ENCODE peak calls at places on chromosomes 12 and 14, in four cellular contexts. J is upper lobe of right lung, F is HCT116, I is RWPE1. L is an unnamed sample.

GRCh38 chr14:35215110-35215872 is 76.9 kb upstream of the PSMA6 start:
- DNase-seq in J (no peak), F (peak), I (peak), L (no peak)

GRCh38 chr12:52655251-52655650 is 3.2 kb upstream of the KRT2 start:
- DNase-seq in J (no peak), F (no peak), I (peak), L (no peak)

GRCh38 chr12:125503128-125503527 is 437.9 kb downstream of the AACS start:
- DNase-seq in J (no peak), F (no peak), I (no peak), L (no peak)

GRCh38 chr12:85877459-85877858 is 3.4 kb downstream of the NTS start:
- DNase-seq in J (no peak), F (no peak), I (no peak), L (no peak)

GRCh38 chr12:54933381-54933780 is 51.2 kb downstream of the TESPA1 start:
- DNase-seq in J (no peak), F (no peak), I (peak), L (no peak)

GRCh38 chr14:104246401-104247335 is 108.3 kb downstream of the KIF26A start:
- DNase-seq in J (peak), F (no peak), I (no peak), L (peak)

GRCh38 chr12:94525951-94526350 is 66.3 kb upstream of the CEP83 start:
- DNase-seq in J (no peak), F (no peak), I (no peak), L (no peak)

GRCh38 chr12:59070534-59070933 is 150.2 kb upstream of the LRIG3 start:
- DNase-seq in J (no peak), F (no peak), I (no peak), L (no peak)

GRCh38 chr12:98058838-98059237 is 456.6 kb upstream of the TMPO start:
- DNase-seq in J (no peak), F (no peak), I (no peak), L (no peak)

GRCh38 chr12:26789731-26790644 is 43.0 kb downstream of the ITPR2 start:
- DNase-seq in J (no peak), F (no peak), I (no peak), L (no peak)

GRCh38 chr14:77654001-77654431 is 37.6 kb upstream of the SPTLC2 start:
- DNase-seq in J (no peak), F (no peak), I (no peak), L (no peak)

GRCh38 chr12:106021516-106021915 is 117.2 kb downstream of the NUAK1 start:
- DNase-seq in J (no peak), F (no peak), I (no peak), L (no peak)

GRCh38 chr14:68390731-68391130 is 402.1 kb downstream of the ZFP36L1 start:
- DNase-seq in J (no peak), F (no peak), I (no peak), L (no peak)

GRCh38 chr14:52078093-52078492 is 9.2 kb upstream of the NID2 start:
- DNase-seq in J (no peak), F (no peak), I (no peak), L (no peak)

GRCh38 chr14:91126761-91127160 is 12.9 kb downstream of the DGLUCY start:
- DNase-seq in J (no peak), F (no peak), I (no peak), L (no peak)

GRCh38 chr14:84404246-84404645 is 1125.7 kb upstream of the FLRT2 start:
- DNase-seq in J (no peak), F (no peak), I (no peak), L (no peak)

GRCh38 chr14:72610831-72611200 is 283.1 kb downstream of the DPF3 start:
- DNase-seq in J (no peak), F (no peak), I (no peak), L (no peak)

GRCh38 chr14:61154606-61155005 is 126.5 kb downstream of the TMEM30B start:
- DNase-seq in J (no peak), F (no peak), I (no peak), L (no peak)

GRCh38 chr12:117052386-117053049 is 46.7 kb downstream of the TESC start:
- DNase-seq in J (no peak), F (no peak), I (no peak), L (no peak)

GRCh38 chr12:52499836-52500560 is 6.9 kb upstream of the KRT6A start:
- DNase-seq in J (no peak), F (no peak), I (no peak), L (no peak)

GRCh38 chr12:39103552-39104165 is 198.3 kb upstream of the CPNE8 start:
- DNase-seq in J (no peak), F (peak), I (peak), L (no peak)

GRCh38 chr12:28097221-28097620 is 93.0 kb upstream of the CCDC91 start:
- DNase-seq in J (no peak), F (no peak), I (no peak), L (no peak)

GRCh38 chr14:65332141-65332871 is 80.2 kb upstream of the FUT8 start:
- DNase-seq in J (no peak), F (no peak), I (no peak), L (no peak)

GRCh38 chr12:121534495-121535148 is 46.2 kb downstream of the KDM2B start:
- DNase-seq in J (no peak), F (no peak), I (no peak), L (no peak)

GRCh38 chr12:42759622-42760273 is 170.2 kb upstream of the PRICKLE1 start:
- DNase-seq in J (peak), F (no peak), I (no peak), L (no peak)

GRCh38 chr12:66232258-66232657 is 43.2 kb downstream of the IRAK3 start:
- DNase-seq in J (no peak), F (no peak), I (no peak), L (no peak)

GRCh38 chr14:97866664-97867063 is 1069.5 kb downstream of the VRK1 start:
- DNase-seq in J (no peak), F (no peak), I (no peak), L (no peak)

GRCh38 chr14:33477752-33478151 is 473.1 kb downstream of the EGLN3 start:
- DNase-seq in J (no peak), F (no peak), I (no peak), L (no peak)

GRCh38 chr12:94263011-94263786 is 114.8 kb downstream of the PLXNC1 start:
- DNase-seq in J (peak), F (no peak), I (no peak), L (no peak)

GRCh38 chr12:74365178-74365964 is 172.3 kb upstream of the ATXN7L3B start:
- DNase-seq in J (no peak), F (no peak), I (peak), L (no peak)

GRCh38 chr14:73712540-73713141 is 1.5 kb downstream of the PNMA1 start:
- DNase-seq in J (no peak), F (no peak), I (peak), L (no peak)

GRCh38 chr14:95256011-95256775 is 63.5 kb downstream of the CLMN start:
- DNase-seq in J (no peak), F (no peak), I (no peak), L (no peak)

GRCh38 chr14:94337274-94337673 is 14.1 kb upstream of the SERPINA6 start:
- DNase-seq in J (no peak), F (peak), I (no peak), L (no peak)

GRCh38 chr14:29310757-29311156 is 544.2 kb downstream of the FOXG1 start:
- DNase-seq in J (no peak), F (no peak), I (peak), L (no peak)

GRCh38 chr14:93720076-93720815 is 68.0 kb downstream of the PRIMA1 start:
- DNase-seq in J (no peak), F (no peak), I (no peak), L (peak)

GRCh38 chr14:53946071-53946403 is 10.6 kb downstream of the BMP4 start:
- DNase-seq in J (no peak), F (no peak), I (no peak), L (no peak)

GRCh38 chr14:105709281-105710118 is 183.1 kb downstream of the TMEM121 start:
- DNase-seq in J (peak), F (no peak), I (no peak), L (peak)

GRCh38 chr14:51638071-51638944 is 13.4 kb upstream of the FRMD6 start:
- DNase-seq in J (no peak), F (no peak), I (no peak), L (no peak)

GRCh38 chr12:77995436-77996167 is 164.9 kb downstream of the NAV3 start:
- DNase-seq in J (no peak), F (peak), I (peak), L (no peak)

GRCh38 chr12:6935221-6935550 is 7.4 kb downstream of the ATN1 start:
- DNase-seq in J (no peak), F (no peak), I (no peak), L (no peak)

GRCh38 chr12:6935551-6936377 is 7.9 kb upstream of the RNU7-1 start:
- DNase-seq in J (no peak), F (no peak), I (no peak), L (no peak)

GRCh38 chr12:6929806-6930452 is 2.2 kb downstream of the ATN1 start:
- DNase-seq in J (no peak), F (no peak), I (no peak), L (no peak)

GRCh38 chr12:6934110-6934509 is 6.4 kb downstream of the ATN1 start:
- DNase-seq in J (no peak), F (no peak), I (no peak), L (no peak)

DNA sequence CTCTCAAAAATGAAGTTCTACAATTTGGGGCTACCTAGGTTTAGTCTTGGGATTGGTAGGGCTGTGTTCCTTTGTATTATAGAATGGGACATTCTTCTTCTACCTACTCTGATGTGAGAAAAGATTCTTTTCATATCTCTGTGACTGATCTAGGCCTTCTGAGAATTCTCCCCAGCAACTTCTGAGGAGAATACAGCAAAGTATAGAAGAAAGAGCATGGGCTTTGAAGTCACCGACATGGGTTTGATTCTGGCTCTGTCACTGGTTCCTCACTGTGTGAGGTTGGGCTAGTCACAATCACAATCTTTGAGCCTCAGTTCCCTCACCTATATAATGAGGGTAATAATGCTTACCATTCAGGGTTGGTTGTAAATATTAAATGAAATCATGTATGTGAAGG is 5.0 kb downstream of the ATN1 start:
- DNase-seq in J (no peak), F (no peak), I (no peak), L (no peak)
- H3K27ac ChIP-seq in J (peak), F (no peak), I (no peak), L (peak)

GRCh38 chr14:30610719-30611388 is 11.3 kb upstream of the SCFD1 start:
- DNase-seq in J (no peak), F (peak), I (peak), L (no peak)

GRCh38 chr14:30608533-30609006 is 13.5 kb upstream of the SCFD1 start:
- DNase-seq in J (no peak), F (no peak), I (no peak), L (no peak)

GRCh38 chr14:30614155-30614554 is 8.0 kb upstream of the SCFD1 start:
- DNase-seq in J (no peak), F (no peak), I (no peak), L (no peak)
- H3K27ac ChIP-seq in J (no peak), F (no peak), I (no peak), L (no peak)

DNA sequence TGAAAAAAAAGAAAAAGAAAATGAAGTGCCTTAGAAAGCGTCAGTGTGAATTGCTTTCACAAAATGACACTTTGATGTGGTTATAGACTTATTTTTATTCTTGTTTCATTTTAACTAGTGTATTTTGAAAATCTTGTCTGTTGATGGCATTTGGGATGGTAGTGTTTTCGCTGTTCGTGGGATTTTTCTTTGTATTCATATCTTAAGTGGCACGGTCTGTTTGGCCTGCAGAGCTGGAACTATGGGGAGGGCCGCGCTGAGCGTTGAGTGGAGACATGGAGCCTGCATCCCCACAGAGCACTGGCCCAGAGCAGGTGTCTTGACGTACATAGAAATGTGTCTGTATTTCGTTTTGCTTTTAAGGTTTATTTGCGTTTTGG is 61.7 kb downstream of the WDR20 start:
- DNase-seq in J (no peak), F (no peak), I (no peak), L (no peak)
- H3K27ac ChIP-seq in J (no peak), F (no peak), I (peak), L (no peak)

DNA sequence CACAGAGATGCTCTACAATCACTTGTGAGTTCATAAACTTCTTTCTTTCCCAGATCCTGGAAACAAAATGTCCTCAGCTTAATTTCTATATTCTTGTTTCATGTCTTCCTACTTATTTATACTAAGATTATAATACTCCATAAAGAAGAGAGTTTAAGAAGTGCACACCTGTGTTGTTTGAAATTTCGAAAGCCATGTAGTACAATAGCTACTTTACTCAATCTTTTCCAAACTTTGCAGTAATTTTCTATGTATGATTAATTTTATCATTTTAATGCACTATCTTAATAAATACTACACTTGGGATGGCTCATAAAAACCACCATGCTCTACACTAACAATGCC is 300 bp upstream of the TTC5 start:
- DNase-seq in J (no peak), F (no peak), I (no peak), L (no peak)
- H3K27ac ChIP-seq in J (no peak), F (no peak), I (no peak), L (no peak)

L was measured in RWPE2.